ENCODE peak calls at places on chromosome 12, in ten cellular contexts. S is HFF-Myc, Z is cardiac fibroblast, F is bronchial epithelial cell, Q is mammary epithelial cell, V is GM23338, I is cardiac muscle cell, X is Calu3, B is GM10248, G is astrocyte of the spinal cord. K is an unnamed sample.

GRCh38 chr12:92079054-92079385 is 66.6 kb downstream of the BTG1 start:
- DNase-seq in I (no peak), X (no peak), V (no peak), S (no peak), Q (peak), G (no peak), Z (peak), F (no peak), B (no peak), K (no peak)

GRCh38 chr12:68835333-68835908 is 27.4 kb downstream of the MDM2 start:
- DNase-seq in I (no peak), G (no peak), S (no peak), V (no peak), Z (no peak), Q (no peak), X (no peak), F (no peak), B (no peak), K (no peak)

GRCh38 chr12:106247731-106248176 is at the start of gene CKAP4:
- DNase-seq in B (peak), S (no peak), G (peak), I (peak), X (peak), F (peak), V (peak), Q (peak), Z (peak), K (peak)

GRCh38 chr12:78034025-78034424 is 203.3 kb downstream of the NAV3 start:
- DNase-seq in V (no peak), F (no peak), I (no peak), Z (peak), S (no peak), G (no peak), Q (no peak), X (no peak), B (no peak), K (no peak)

GRCh38 chr12:24595652-24596235 is 353.2 kb downstream of the BCAT1 start:
- DNase-seq in S (no peak), B (no peak), F (no peak), Z (peak), Q (no peak), G (peak), I (peak), V (peak), X (peak), K (no peak)

GRCh38 chr12:70692681-70693288 is 55.6 kb upstream of the PTPRB start:
- DNase-seq in B (no peak), S (no peak), I (peak), Q (peak), F (peak), Z (peak), V (peak), G (peak), X (no peak), K (no peak)

GRCh38 chr12:3775385-3776035 is 22.6 kb upstream of the CRACR2A start:
- DNase-seq in I (no peak), F (no peak), X (no peak), Q (no peak), S (no peak), V (peak), Z (no peak), G (no peak), B (no peak), K (no peak)

GRCh38 chr12:100229036-100229635 is 28.5 kb downstream of the ACTR6 start:
- DNase-seq in G (no peak), X (peak), Z (peak), V (peak), I (no peak), S (peak), B (no peak), F (peak), Q (peak), K (no peak)

GRCh38 chr12:28184378-28184777 is 5.9 kb upstream of the CCDC91 start:
- DNase-seq in Q (no peak), B (no peak), X (no peak), Z (no peak), I (no peak), F (no peak), G (no peak), V (no peak), S (no peak), K (no peak)

DNA sequence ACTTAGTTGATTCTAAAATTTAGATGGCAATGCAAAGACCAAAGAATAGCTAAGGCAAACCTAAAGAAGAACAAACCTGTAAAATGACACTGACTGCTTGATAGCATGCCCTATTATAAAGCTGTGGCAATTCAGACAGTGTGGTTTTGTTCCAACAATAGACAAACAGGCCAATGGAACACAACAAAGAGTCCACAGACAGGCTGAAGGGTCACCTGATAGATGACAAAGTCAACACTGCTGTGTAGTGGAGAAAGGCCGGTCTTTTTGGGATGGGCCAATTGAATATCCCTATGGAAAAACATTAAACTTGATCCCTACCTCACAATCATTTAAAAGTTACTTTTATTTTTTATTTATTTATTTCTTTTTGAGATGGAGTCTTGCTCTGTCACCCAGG is 33.8 kb upstream of the SLC25A3 start:
- DNase-seq in S (no peak), G (no peak), F (no peak), Z (no peak), Q (no peak), X (no peak), V (no peak), I (no peak), B (no peak), K (no peak)
- TF ChIP-seq CTCF in S (no peak), G (no peak), F (no peak), Z (no peak), Q (no peak), X (no peak), V (no peak), I (no peak), B (no peak), K (no peak)

GRCh38 chr12:94590428-94590827 is 59.9 kb downstream of the TMCC3 start:
- DNase-seq in F (no peak), B (no peak), V (peak), Z (no peak), I (no peak), X (no peak), Q (no peak), G (no peak), S (no peak), K (no peak)
- TF ChIP-seq CTCF in F (no peak), B (no peak), V (no peak), Z (no peak), I (no peak), X (no peak), Q (no peak), G (no peak), S (no peak), K (no peak)

GRCh38 chr12:125203145-125203765 is 138.0 kb downstream of the AACS start:
- DNase-seq in Z (no peak), V (no peak), F (peak), Q (no peak), G (no peak), I (no peak), X (peak), S (no peak), B (no peak), K (no peak)
- TF ChIP-seq CTCF in Z (peak), V (peak), F (peak), Q (peak), G (peak), I (peak), X (peak), S (peak), B (peak), K (no peak)

DNA sequence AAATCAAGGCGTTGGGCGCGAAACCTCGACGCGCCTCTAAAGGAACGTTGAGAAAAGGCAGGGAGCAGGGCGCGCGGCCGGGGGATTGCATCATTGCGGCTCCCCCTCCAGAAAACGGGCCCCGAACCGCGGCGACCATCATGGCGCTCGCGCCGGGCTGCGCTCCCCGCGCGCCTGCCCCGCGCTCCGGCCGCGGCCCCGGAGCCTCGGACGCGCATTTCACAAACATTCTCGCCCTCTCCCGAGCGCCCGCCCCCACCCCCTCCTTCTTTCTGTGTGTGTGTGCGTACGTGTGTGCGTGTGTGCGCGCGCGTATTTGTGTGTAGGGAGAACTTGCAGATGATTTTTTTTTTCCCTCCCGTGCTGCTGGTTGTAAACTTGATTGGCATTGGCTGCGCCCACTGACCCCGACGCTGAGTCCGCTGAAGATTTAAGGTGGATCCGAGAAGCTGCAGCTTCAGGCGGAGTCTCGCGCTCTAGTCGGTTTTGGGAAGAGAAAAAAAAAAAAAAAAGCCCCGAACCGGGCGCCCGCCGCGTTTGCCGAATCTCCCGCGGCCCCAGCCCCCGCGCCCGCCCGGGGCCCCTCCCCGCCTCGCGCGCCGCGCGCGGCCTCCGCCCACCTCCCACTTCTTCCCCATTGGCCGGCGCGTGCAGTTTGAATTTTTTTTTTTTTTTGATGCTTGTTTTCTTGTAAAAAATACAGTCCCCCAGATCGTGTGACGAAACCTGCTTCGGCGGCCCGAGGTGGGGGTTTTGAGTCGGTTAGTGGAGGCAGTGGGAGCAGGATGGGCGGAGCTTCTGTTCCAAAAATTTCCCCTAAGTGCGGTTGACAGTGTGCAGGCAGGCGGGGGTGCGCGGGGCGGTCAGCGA is 8.2 kb downstream of the CDKN1B start:
- DNase-seq in G (peak), Q (peak), X (peak), V (peak), S (peak), I (peak), Z (peak), F (peak), B (peak), K (peak)
- TF ChIP-seq CTCF in G (no peak), Q (no peak), X (no peak), V (no peak), S (no peak), I (no peak), Z (no peak), F (no peak), B (no peak), K (no peak)

DNA sequence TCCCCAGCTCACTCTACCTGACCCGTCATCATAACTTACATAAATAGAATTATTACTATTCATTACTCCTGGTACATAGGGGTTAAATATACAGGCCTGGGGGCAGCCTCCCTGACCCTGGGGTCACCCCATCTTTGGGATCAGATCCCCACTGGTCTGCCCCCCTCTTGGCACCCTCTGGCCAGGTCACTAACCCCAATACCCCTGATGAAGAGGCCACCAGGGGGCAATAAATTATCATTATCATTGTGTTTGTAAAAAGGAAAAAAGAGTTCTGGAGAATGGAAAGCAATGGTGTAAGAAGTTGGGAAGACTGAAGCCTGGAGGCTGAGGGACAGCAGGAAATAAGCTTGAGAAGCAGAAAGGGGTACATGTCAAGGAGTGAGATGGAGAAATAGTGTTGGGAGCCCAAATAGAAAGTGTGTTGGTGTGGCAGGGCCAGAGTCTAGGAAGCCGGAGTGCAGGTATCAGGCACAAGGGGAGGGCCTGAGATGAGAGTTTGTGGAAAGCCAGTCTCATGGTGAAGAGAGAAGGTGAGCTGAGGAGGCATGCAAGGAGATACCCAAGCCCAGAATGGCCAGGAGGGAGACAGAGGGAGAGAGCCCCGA is 6.1 kb upstream of the AAAS start:
- DNase-seq in Q (no peak), G (no peak), V (peak), I (no peak), Z (peak), X (peak), F (no peak), S (no peak), B (no peak), K (no peak)
- TF ChIP-seq CTCF in Q (peak), G (peak), V (peak), I (peak), Z (peak), X (peak), F (peak), S (peak), B (peak), K (no peak)

GRCh38 chr12:42237052-42237852 is 796 bp downstream of the YAF2 start:
- DNase-seq in B (peak), Q (peak), V (peak), X (peak), G (peak), S (peak), Z (peak), I (peak), F (peak), K (peak)
- TF ChIP-seq CTCF in B (peak), Q (peak), V (peak), X (no peak), G (peak), S (peak), Z (peak), I (peak), F (peak), K (no peak)

DNA sequence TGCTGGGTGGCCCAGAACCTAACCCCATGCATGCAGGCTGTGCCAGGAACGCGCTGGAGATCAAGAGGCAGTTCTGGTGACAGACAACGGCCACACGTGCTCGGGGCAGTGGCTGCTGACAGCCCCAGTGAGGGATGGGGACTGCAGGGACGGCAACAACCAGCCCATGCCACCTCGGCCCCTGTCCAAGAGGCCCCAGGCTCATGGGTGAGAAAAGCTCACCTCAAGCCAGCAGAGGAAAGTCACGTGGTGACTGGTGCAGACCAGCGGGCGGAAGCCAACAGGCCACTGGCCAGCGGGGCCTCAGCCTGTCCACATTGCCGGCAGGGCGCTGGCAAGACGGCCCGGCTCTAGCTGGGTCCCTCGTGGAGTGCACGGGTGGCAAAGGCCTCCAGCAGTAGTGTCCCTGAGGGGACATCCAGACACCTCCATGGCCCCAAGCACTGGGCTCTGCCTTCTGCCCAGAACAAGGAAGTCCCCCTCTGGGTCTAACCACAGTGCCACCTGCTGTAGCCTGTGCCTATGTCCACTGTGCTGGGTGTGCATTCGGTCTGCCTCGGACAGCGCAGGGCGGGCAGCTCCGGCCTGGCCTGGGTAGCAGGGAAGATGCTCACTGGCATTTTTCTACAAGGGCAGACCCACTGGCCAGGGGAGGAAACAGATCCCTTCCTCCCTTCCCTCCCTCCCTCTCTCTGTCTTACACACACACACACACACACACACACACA is 134.1 kb downstream of the NCOR2 start:
- DNase-seq in B (no peak), Q (no peak), Z (no peak), X (no peak), V (no peak), F (no peak), S (no peak), I (no peak), G (no peak), K (no peak)
- TF ChIP-seq CTCF in B (no peak), Q (no peak), Z (no peak), X (no peak), V (no peak), F (no peak), S (no peak), I (no peak), G (no peak), K (no peak)

GRCh38 chr12:5210918-5211290 is 167.2 kb downstream of the KCNA5 start:
- DNase-seq in S (no peak), F (no peak), G (no peak), V (no peak), Q (no peak), I (no peak), X (no peak), B (no peak), Z (no peak), K (no peak)
- TF ChIP-seq CTCF in S (no peak), F (no peak), G (no peak), V (no peak), Q (no peak), I (no peak), X (no peak), B (no peak), Z (no peak), K (no peak)

GRCh38 chr12:11133162-11133561 is 1.3 kb downstream of the TAS2R30 start:
- DNase-seq in S (no peak), V (no peak), Z (no peak), F (no peak), Q (no peak), G (no peak), B (no peak), X (no peak), I (no peak), K (no peak)
- TF ChIP-seq CTCF in S (no peak), V (no peak), Z (no peak), F (no peak), Q (no peak), G (no peak), B (no peak), X (no peak), I (no peak), K (no peak)

GRCh38 chr12:53492830-53493609 is 6.2 kb downstream of the MAP3K12 start:
- DNase-seq in G (peak), I (peak), V (peak), Q (peak), X (peak), Z (peak), F (peak), S (peak), B (peak), K (peak)
- TF ChIP-seq CTCF in G (no peak), I (no peak), V (no peak), Q (no peak), X (no peak), Z (no peak), F (no peak), S (no peak), B (no peak), K (no peak)

K was measured in activated B cell treated with CpG ODN at 0.5 μM for 24 hours.